ENCODE peak calls at places on chromosome 1, in four cellular contexts. X, U, Y and L are unnamed samples.
A peak's percentile ranks its signal among the peaks of the same experiment; 100 is the strongest.

GRCh38 chr1:204503122-204503912 is 8.7 kb upstream of the PIK3C2B start:
- DNase-seq in U (peak; percentile 90), X (no peak), Y (peak; percentile 86), L (peak; percentile 82)

GRCh38 chr1:30378991-30379581 is 344.3 kb downstream of the MATN1 start:
- DNase-seq in Y (peak; percentile 66), X (no peak), U (peak; percentile 32), L (no peak)

GRCh38 chr1:7422966-7423365 is 348.1 kb upstream of the VAMP3 start:
- DNase-seq in U (no peak), Y (no peak), X (no peak), L (no peak)

GRCh38 chr1:189987509-189987908 is 490.2 kb downstream of the BRINP3 start:
- DNase-seq in Y (no peak), X (no peak), U (no peak), L (no peak)

GRCh38 chr1:25881266-25881665 is 5.8 kb upstream of the PAQR7 start:
- DNase-seq in Y (no peak), X (no peak), U (no peak), L (no peak)

GRCh38 chr1:209883341-209883971 is 54.6 kb upstream of the SYT14 start:
- DNase-seq in U (peak; percentile 88), X (no peak), Y (peak; percentile 74), L (peak; percentile 85)

GRCh38 chr1:7636801-7637526 is 134.1 kb upstream of the VAMP3 start:
- DNase-seq in U (no peak), X (no peak), Y (no peak), L (no peak)

GRCh38 chr1:204188959-204189639 is 7.2 kb downstream of the KISS1 start:
- DNase-seq in Y (no peak), U (no peak), X (no peak), L (no peak)

GRCh38 chr1:218476385-218476784 is 131.2 kb downstream of the TGFB2 start:
- DNase-seq in Y (peak; percentile 60), U (peak; percentile 60), X (no peak), L (peak; percentile 86)

GRCh38 chr1:223022641-223023473 is 120.2 kb downstream of the TLR5 start:
- DNase-seq in U (no peak), Y (no peak), X (no peak), L (no peak)

GRCh38 chr1:46421739-46422138 is 27.6 kb downstream of the FAAH start:
- DNase-seq in U (no peak), X (no peak), Y (no peak), L (no peak)

GRCh38 chr1:111635324-111636009 is 15.9 kb downstream of the RAP1A start:
- DNase-seq in X (no peak), Y (no peak), U (no peak), L (no peak)

GRCh38 chr1:111638320-111638719 is 18.7 kb downstream of the RAP1A start:
- DNase-seq in U (no peak), X (no peak), Y (no peak), L (no peak)

GRCh38 chr1:111643696-111644095 is 24.1 kb downstream of the RAP1A start:
- DNase-seq in U (no peak), Y (no peak), X (no peak), L (no peak)

GRCh38 chr1:111643097-111643496 is 23.5 kb downstream of the RAP1A start:
- DNase-seq in U (no peak), X (no peak), Y (no peak), L (no peak)

GRCh38 chr1:111639602-111640198 is 20.1 kb downstream of the RAP1A start:
- DNase-seq in Y (no peak), X (no peak), U (no peak), L (no peak)
- TF ChIP-seq CTCF in Y (no peak), X (no peak), U (no peak), L (no peak)

GRCh38 chr1:13697738-13698137 is 2.2 kb upstream of the PRDM2 start:
- DNase-seq in U (no peak), Y (peak; percentile 2), X (no peak), L (no peak)
- TF ChIP-seq CTCF in U (peak; percentile 10), Y (peak; percentile 13), X (no peak), L (no peak)

GRCh38 chr1:175373786-175374623 is 181.4 kb upstream of the KIAA0040 start:
- DNase-seq in X (no peak), U (no peak), Y (peak; percentile 21), L (peak; percentile 9)

GRCh38 chr1:175377394-175377793 is 184.8 kb upstream of the KIAA0040 start:
- DNase-seq in Y (no peak), U (no peak), X (no peak), L (no peak)

GRCh38 chr1:175376194-175376593 is 183.6 kb upstream of the KIAA0040 start:
- DNase-seq in U (no peak), Y (peak; percentile 16), X (no peak), L (peak; percentile 3)
- TF ChIP-seq CTCF in U (no peak), Y (no peak), X (no peak), L (peak; percentile 10)

DNA sequence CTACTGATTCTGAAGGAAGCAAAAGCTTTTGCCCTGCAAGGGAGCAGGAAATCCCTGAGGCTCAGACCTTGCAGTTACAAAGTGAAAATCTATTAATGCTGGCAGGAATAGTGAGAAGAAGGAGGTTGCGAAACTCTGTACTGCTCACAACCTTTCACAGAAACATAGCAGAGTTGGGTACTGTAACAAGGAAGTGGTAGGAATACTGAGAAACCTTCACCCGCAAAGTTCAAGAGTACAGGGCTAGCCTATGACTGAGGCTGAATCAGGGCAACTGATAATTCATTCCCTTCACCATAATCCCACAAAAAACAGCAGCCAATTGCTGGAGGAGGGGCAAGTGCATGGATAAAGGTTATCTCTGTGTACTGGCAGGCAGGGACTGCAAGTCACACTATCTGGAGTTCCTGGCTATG is 23.9 kb upstream of the KCTD3 start:
- DNase-seq in X (no peak), Y (peak; percentile 87), U (peak; percentile 77), L (peak; percentile 33)
- TF ChIP-seq CTCF in X (no peak), Y (no peak), U (no peak), L (no peak)